ENCODE peak calls at places on chromosomes 5 and 9, in five cellular contexts. P is IMR-90, W is mucosa of descending colon, A is lower lobe of right lung, Y is brain microvascular endothelial cell. C is an unnamed sample.

GRCh38 chr5:40052812-40053211 is 626.9 kb upstream of the PTGER4 start:
- DNase-seq in W (no peak), A (no peak), Y (peak; percentile 16), P (no peak), C (no peak)

GRCh38 chr9:135287627-135288026 is 192.0 kb upstream of the PPP1R26 start:
- DNase-seq in A (no peak), P (no peak), W (no peak), Y (no peak), C (no peak)

GRCh38 chr9:81389569-81389993 is 299.8 kb downstream of the TLE1 start:
- DNase-seq in A (no peak), P (peak; percentile 99), W (no peak), Y (peak; percentile 98), C (peak; percentile 98)

GRCh38 chr5:118405650-118406061 is 582.7 kb downstream of the DTWD2 start:
- DNase-seq in P (no peak), Y (peak; percentile 0), W (no peak), A (no peak), C (no peak)

GRCh38 chr9:90870646-90871326 is 69.2 kb downstream of the SYK start:
- DNase-seq in A (no peak), Y (peak; percentile 32), W (no peak), P (peak; percentile 44), C (peak; percentile 9)

GRCh38 chr5:39022151-39022550 is 52.0 kb downstream of the RICTOR start:
- DNase-seq in P (no peak), A (no peak), W (no peak), Y (no peak), C (no peak)

GRCh38 chr5:95327211-95327610 is 42.3 kb upstream of the MCTP1 start:
- DNase-seq in A (no peak), Y (no peak), P (no peak), W (no peak), C (peak; percentile 2)

GRCh38 chr5:135442387-135443256 is 4.5 kb downstream of the DCANP1 start:
- DNase-seq in Y (no peak), P (no peak), W (no peak), A (no peak), C (no peak)

GRCh38 chr5:68428232-68428811 is 212.8 kb downstream of the PIK3R1 start:
- DNase-seq in W (no peak), A (no peak), P (no peak), Y (no peak), C (no peak)

GRCh38 chr9:70639853-70640814 is 225.7 kb upstream of the KLF9 start:
- DNase-seq in P (peak; percentile 60), W (no peak), A (no peak), Y (peak; percentile 44), C (no peak)

GRCh38 chr9:116288658-116289057 is 135.1 kb downstream of the PAPPA start:
- DNase-seq in A (no peak), Y (peak; percentile 99), W (no peak), P (peak; percentile 98), C (peak; percentile 66)

GRCh38 chr5:9621379-9621903 is 8.7 kb downstream of the TAS2R1 start:
- DNase-seq in W (no peak), Y (peak; percentile 84), P (peak; percentile 42), A (no peak), C (no peak)

GRCh38 chr5:75640395-75640794 is 29.1 kb downstream of the ANKDD1B start:
- DNase-seq in P (peak; percentile 78), Y (peak; percentile 86), A (no peak), W (no peak), C (peak; percentile 42)

GRCh38 chr9:78296208-78296892 is 575 bp upstream of the PSAT1 start:
- DNase-seq in Y (no peak), P (peak; percentile 54), W (peak; percentile 54), A (peak; percentile 60), C (no peak)

DNA sequence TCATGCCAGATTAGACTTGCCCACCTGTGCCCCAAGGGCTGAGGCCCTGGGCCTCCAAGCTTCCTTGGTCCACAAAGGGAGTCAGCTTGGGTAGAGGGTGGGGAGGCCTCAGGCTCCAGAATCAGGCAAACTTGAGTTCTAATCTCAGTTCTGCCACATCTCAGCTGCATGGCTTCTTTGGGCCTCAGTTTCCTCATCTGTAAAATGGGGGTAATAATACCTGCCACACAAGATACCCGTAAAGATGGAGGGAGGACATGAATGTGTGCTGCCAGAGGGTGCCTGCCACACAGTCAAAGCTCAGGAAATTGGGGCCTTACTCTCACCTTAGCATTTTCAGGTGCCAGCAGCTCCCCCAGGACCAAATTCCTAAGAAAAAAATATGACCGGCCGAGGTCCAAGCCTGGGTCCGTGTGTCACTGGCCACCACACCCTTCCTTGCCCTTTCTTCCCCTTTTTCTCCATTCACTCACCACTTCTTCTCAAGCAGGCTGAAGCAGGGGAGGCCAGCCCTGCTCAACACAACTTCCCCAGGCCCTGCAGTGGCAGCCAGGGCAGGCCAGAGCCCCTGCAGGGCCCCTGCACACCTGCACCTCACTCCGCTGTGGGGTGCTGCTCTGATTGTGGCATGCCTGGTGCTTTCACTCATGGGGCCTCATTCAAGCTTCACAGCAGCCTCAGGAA is 3.8 kb downstream of the RGS14 start:
- DNase-seq in W (peak; percentile 39), Y (no peak), P (no peak), A (peak; percentile 67), C (no peak)
- H3K4me3 ChIP-seq in W (no peak overlapping the region), Y (no peak overlapping the region), P (no peak overlapping the region), A (no peak overlapping the region), C (no peak overlapping the region)

GRCh38 chr9:137535120-137535428 is 15.1 kb downstream of the PNPLA7 start:
- DNase-seq in Y (no peak), P (no peak), A (no peak), W (no peak), C (no peak)
- TF ChIP-seq CTCF in Y (no peak), P (no peak), A (peak; percentile 1), W (no peak), C (no peak)

DNA sequence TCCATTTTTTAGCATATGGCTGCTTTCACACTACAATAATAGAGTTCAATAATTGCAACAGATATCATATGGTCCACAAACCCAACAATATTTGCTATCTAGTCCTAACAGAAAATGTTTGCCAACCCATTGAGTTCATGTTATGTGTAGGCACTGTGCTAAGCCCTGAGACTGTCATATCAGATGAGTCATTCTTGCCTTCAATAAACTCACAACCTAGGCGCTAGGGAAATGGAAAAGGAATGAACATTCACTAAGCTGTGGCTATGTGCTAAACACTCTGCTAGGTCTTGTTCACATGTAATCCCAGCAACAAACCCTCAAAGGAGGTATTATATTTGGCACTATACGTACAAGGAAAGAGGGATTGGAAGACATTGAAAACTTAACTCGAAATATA is 8.4 kb upstream of the TIMD4 start:
- DNase-seq in P (no peak), Y (no peak), W (no peak), A (no peak), C (no peak)
- H3K36me3 ChIP-seq in P (no peaks in the 10 kb centered on the region), Y (no peaks in the 10 kb centered on the region), W (no peaks in the 10 kb centered on the region), A (no peaks in the 10 kb centered on the region), C (no peaks in the 10 kb centered on the region)

GRCh38 chr5:80573062-80573461 is 3.0 kb upstream of the ANKRD34B start:
- DNase-seq in A (no peak), W (no peak), Y (no peak), P (no peak), C (no peak)

GRCh38 chr5:80566711-80567259 is 3.3 kb downstream of the ANKRD34B start:
- DNase-seq in P (no peak), A (no peak), W (no peak), Y (no peak), C (no peak)

GRCh38 chr5:80569961-80570786 is at the start of gene ANKRD34B:
- DNase-seq in Y (no peak), A (peak; percentile 53), P (no peak), W (peak; percentile 25), C (no peak)

GRCh38 chr5:80568251-80568650 is 1.8 kb downstream of the ANKRD34B start:
- DNase-seq in Y (no peak), W (no peak), P (no peak), A (no peak), C (no peak)

DNA sequence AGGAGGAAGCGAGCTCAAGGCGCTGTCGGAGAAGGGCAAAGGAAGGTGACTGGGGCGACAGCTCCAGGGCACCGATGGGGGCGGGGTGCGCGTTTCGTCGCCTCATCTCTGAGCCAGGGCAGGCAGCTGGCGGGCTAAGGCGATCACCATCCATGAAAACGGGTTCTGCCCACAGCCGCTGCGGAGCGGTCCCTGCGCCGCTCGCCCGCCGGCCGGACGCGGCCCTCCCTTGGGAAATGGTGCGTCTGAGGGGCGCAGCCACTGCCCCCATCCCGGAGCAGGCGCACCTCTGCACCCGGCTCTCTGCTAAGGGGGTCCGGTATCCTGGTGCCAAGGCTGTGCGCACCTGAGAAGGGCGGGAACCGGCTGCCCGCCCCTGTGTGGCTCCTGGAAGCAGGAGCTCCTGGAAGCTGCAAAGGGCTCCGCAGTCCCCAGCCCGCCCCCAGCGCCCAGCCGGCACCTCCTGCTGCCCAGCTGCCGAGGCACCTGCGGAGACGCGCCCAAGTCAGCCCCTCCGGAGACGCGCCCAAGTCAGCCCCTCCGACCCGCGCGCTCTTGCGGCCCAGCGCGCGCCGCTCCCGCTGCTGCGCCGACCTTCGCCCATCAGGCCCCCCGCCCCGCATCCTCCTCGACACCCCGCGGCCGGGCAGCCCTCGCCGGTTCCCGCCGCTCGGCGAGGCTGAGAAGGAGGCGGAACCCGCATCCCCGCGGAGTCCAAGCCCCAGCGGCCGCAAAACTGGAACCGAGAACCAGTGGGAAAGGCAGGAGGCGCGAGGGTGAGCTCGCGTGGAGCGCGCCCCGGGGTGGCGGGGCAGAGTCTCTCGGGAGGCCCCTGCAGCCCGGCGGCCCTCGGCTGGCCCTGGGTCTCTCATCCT is 757 bp downstream of the ANKRD34B start:
- DNase-seq in Y (no peak), A (no peak), W (no peak), P (no peak), C (no peak)
- H3K4me3 ChIP-seq in Y (peak overlapping the region; percentile 42), A (peak overlapping the region; percentile 48), W (no peak overlapping the region), P (no peak overlapping the region), C (peak overlapping the region; percentile 46)

C was measured in kidney epithelial cell.